ENCODE peak calls at places on chromosomes 2 and 18, in eight cellular contexts. V is Peyer's patch; E is astrocyte of the spinal cord; A is Calu3; X is NCI-H345; Z is HCEC 1CT; U is GM23248; M is activated effector memory CD4-positive, alpha-beta T cell treated with anti-CD3 and anti-CD28 coated beads, Interleukin-2, amount 50 U/mL, for 16 hours. L is an unnamed sample.
A peak's percentile ranks its signal among the peaks of the same experiment; 100 is the strongest.

GRCh38 chr2:176100547-176101140 is 1.0 kb downstream of the HOXD12 start:
- DNase-seq in V (no peak), E (no peak), A (no peak), X (no peak), Z (no peak), U (no peak), M (peak; percentile 59), L (no peak)

GRCh38 chr2:218367415-218368149 is 10.9 kb downstream of the CATIP start:
- DNase-seq in V (peak; percentile 79), E (peak; percentile 53), A (peak; percentile 91), X (no peak), Z (peak; percentile 60), U (peak; percentile 80), M (peak; percentile 89), L (peak; percentile 96)

GRCh38 chr18:3114026-3114425 is 101.1 kb upstream of the LPIN2 start:
- DNase-seq in V (no peak), E (no peak), A (no peak), X (no peak), Z (no peak), U (no peak), M (no peak), L (no peak)

GRCh38 chr2:128286011-128286721 is 32.5 kb downstream of the HS6ST1 start:
- DNase-seq in V (no peak), E (no peak), A (no peak), X (no peak), Z (no peak), U (no peak), M (no peak), L (no peak)

GRCh38 chr2:171272039-171272438 is 111.3 kb upstream of the TLK1 start:
- DNase-seq in V (no peak), E (peak; percentile 91), A (peak; percentile 70), X (no peak), Z (peak; percentile 85), U (peak; percentile 92), M (no peak), L (no peak)

GRCh38 chr2:30030361-30030760 is 109.0 kb upstream of the ALK start:
- DNase-seq in V (no peak), E (no peak), A (peak; percentile 28), X (peak; percentile 74), Z (no peak), U (no peak), M (no peak), L (no peak)

GRCh38 chr2:44275915-44276279 is 617 bp downstream of the SLC3A1 start:
- DNase-seq in V (no peak), E (peak; percentile 23), A (no peak), X (peak; percentile 13), Z (peak; percentile 48), U (peak; percentile 58), M (no peak), L (no peak)

GRCh38 chr2:47811668-47812067 is 28.7 kb downstream of the MSH6 start:
- DNase-seq in V (no peak), E (no peak), A (no peak), X (peak; percentile 2), Z (no peak), U (no peak), M (no peak), L (no peak)

GRCh38 chr2:233477548-233478433 is 88.8 kb downstream of the USP40 start:
- DNase-seq in V (peak; percentile 6), E (no peak), A (no peak), X (no peak), Z (no peak), U (no peak), M (no peak), L (no peak)

GRCh38 chr2:45892236-45892701 is 240.8 kb downstream of the PRKCE start:
- DNase-seq in V (no peak), E (no peak), A (no peak), X (peak; percentile 73), Z (no peak), U (no peak), M (no peak), L (no peak)

GRCh38 chr2:126790987-126791780 is 107.5 kb upstream of the TEX51 start:
- DNase-seq in V (no peak), E (no peak), A (no peak), X (no peak), Z (no peak), U (no peak), M (peak; percentile 24), L (no peak)

GRCh38 chr18:76462326-76462694 is 32.7 kb downstream of the ZNF516 start:
- DNase-seq in V (no peak), E (no peak), A (no peak), X (no peak), Z (no peak), U (no peak), M (no peak), L (no peak)

L was measured in GM12892.